ENCODE peak calls at places on chromosomes 13 and 19, in seven cellular contexts. J is psoas muscle; T is aorta; C is left lung; I is body of pancreas; L is CD4-positive, alpha-beta memory T cell; Q is pancreas. K is an unnamed sample.
A peak's percentile ranks its signal among the peaks of the same experiment; 100 is the strongest.

GRCh38 chr13:106418556-106418955 is 116.9 kb downstream of the EFNB2 start:
- DNase-seq in J (no peak), T (no peak), C (no peak), I (no peak), L (no peak), Q (no peak), K (no peak)

GRCh38 chr19:30719991-30720329 is 347.8 kb downstream of the ZNF536 start:
- DNase-seq in J (no peak), T (no peak), C (no peak), I (peak; percentile 42), L (no peak), Q (no peak), K (no peak)

GRCh38 chr19:41409288-41409687 is 11.7 kb downstream of the BCKDHA start:
- DNase-seq in J (no peak), T (no peak), C (peak; percentile 69), I (peak; percentile 86), L (no peak), Q (no peak), K (no peak)

GRCh38 chr19:35154535-35155406 is at the start of gene FXYD5:
- DNase-seq in J (peak; percentile 74), T (peak; percentile 85), C (peak; percentile 83), I (peak; percentile 55), L (peak; percentile 84), Q (peak; percentile 81), K (peak; percentile 50)

GRCh38 chr13:46648166-46648607 is 95.2 kb downstream of the LRCH1 start:
- DNase-seq in J (no peak), T (no peak), C (no peak), I (peak; percentile 72), L (no peak), Q (no peak), K (no peak)

GRCh38 chr19:51339687-51340656 is 2.0 kb downstream of the VSIG10L start:
- DNase-seq in J (peak; percentile 98), T (peak; percentile 100), C (peak; percentile 99), I (peak; percentile 98), L (peak; percentile 93), Q (peak; percentile 98), K (peak; percentile 93)

GRCh38 chr19:4969292-4969771 is 419 bp downstream of the KDM4B start:
- DNase-seq in J (no peak), T (no peak), C (no peak), I (no peak), L (no peak), Q (no peak), K (no peak)

GRCh38 chr19:13299838-13300237 is 149.6 kb downstream of the IER2 start:
- DNase-seq in J (no peak), T (no peak), C (no peak), I (no peak), L (no peak), Q (no peak), K (no peak)

GRCh38 chr19:31177230-31177629 is 172.0 kb downstream of the TSHZ3 start:
- DNase-seq in J (no peak), T (no peak), C (no peak), I (no peak), L (no peak), Q (no peak), K (no peak)

GRCh38 chr13:18993884-18994660 is 187.6 kb downstream of the TUBA3C start:
- DNase-seq in J (peak; percentile 15), T (no peak), C (no peak), I (peak; percentile 81), L (no peak), Q (peak; percentile 79), K (no peak)
- H3K9me3 ChIP-seq in J (no peaks in the 10 kb centered on the region), T (peaks cover 8% of the 10 kb centered on the region), C (peaks cover 51% of the 10 kb centered on the region), I (no peaks in the 10 kb centered on the region), L (no peaks in the 10 kb centered on the region), Q (no peaks in the 10 kb centered on the region), K (no peaks in the 10 kb centered on the region)

GRCh38 chr19:2834294-2834871 is 6.9 kb upstream of the ZNF555 start:
- DNase-seq in J (no peak), T (no peak), C (no peak), I (no peak), L (no peak), Q (no peak), K (no peak)
- H3K9me3 ChIP-seq in J (peaks cover 67% of the 10 kb centered on the region), T (peaks cover 22% of the 10 kb centered on the region), C (peaks cover 94% of the 10 kb centered on the region), I (peaks cover 7% of the 10 kb centered on the region), L (peaks cover 5% of the 10 kb centered on the region), Q (no peaks in the 10 kb centered on the region), K (peaks cover 25% of the 10 kb centered on the region)

DNA sequence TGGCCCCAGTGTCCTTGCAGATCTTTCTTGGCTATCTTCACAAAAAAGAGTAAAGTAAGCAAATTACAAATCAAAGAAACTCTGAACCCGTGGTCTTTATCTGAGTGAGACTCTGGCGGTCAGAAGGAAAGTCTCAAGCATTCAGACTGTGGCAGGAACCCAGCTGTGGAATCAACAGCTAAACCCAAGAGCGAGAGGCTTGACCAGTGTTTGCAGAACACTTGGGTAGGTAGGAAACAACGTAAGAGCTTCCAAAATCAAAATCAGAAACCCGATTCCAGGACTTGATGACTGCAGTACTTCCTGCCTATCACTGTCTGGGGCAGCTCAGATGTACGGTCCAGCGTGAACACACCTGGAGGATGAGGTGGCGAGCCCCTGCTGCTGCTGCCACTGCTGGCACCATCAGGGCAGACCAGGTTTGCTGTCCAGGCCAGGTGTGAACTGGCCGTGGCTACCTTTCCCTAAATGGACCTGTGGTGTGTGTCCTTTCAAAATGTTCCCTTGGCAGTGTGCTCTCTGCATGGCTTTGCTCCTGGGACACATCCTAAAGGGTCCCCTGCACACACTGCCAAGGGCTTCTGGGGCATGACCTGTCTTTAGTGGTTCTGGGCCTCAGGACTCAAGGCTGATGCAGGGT is 9.5 kb downstream of the TUBA3C start:
- DNase-seq in J (no peak), T (no peak), C (no peak), I (no peak), L (no peak), Q (no peak), K (no peak)
- H3K9me3 ChIP-seq in J (no peaks in the 10 kb centered on the region), T (peaks cover 1% of the 10 kb centered on the region), C (peaks cover 14% of the 10 kb centered on the region), I (no peaks in the 10 kb centered on the region), L (no peaks in the 10 kb centered on the region), Q (no peaks in the 10 kb centered on the region), K (no peaks in the 10 kb centered on the region)

DNA sequence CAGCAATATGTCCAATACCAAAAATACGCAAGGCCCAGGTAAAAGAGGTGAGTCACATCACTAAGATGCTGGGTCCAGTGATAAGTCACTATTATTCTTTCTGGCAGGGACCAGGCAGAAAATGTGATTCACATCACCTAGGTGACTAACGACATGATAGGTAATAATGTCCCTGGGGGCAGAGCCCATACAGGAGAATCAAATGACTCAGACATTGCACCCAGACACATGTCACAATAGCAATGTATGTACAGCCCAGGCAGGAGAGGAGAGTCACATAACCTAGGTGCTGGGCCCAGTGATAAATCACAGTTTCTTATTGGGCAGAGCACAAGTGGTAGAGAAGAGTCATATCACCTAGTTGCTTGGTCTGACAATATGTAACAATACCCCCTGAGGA is 28.9 kb upstream of the ZNF729 start:
- DNase-seq in J (no peak), T (no peak), C (no peak), I (no peak), L (no peak), Q (no peak), K (no peak)
- H3K9me3 ChIP-seq in J (peaks cover 4% of the 10 kb centered on the region), T (no peaks in the 10 kb centered on the region), C (peaks cover 70% of the 10 kb centered on the region), I (no peaks in the 10 kb centered on the region), L (no peaks in the 10 kb centered on the region), Q (no peaks in the 10 kb centered on the region), K (no peaks in the 10 kb centered on the region)

GRCh38 chr19:27660428-27660827 is 1552.5 kb downstream of the UQCRFS1 start:
- DNase-seq in J (no peak), T (no peak), C (no peak), I (no peak), L (no peak), Q (no peak), K (no peak)
- H3K9me3 ChIP-seq in J (peaks cover 21% of the 10 kb centered on the region), T (peaks cover 8% of the 10 kb centered on the region), C (peaks cover 90% of the 10 kb centered on the region), I (no peaks in the 10 kb centered on the region), L (no peaks in the 10 kb centered on the region), Q (no peaks in the 10 kb centered on the region), K (peaks cover 5% of the 10 kb centered on the region)

GRCh38 chr19:1260749-1261511 is 8.2 kb upstream of the CIRBP start:
- DNase-seq in J (peak; percentile 96), T (peak; percentile 98), C (peak; percentile 97), I (peak; percentile 97), L (peak; percentile 96), Q (peak; percentile 99), K (peak; percentile 98)
- H3K9me3 ChIP-seq in J (no peaks in the 10 kb centered on the region), T (no peaks in the 10 kb centered on the region), C (no peaks in the 10 kb centered on the region), I (no peaks in the 10 kb centered on the region), L (no peaks in the 10 kb centered on the region), Q (no peaks in the 10 kb centered on the region), K (no peaks in the 10 kb centered on the region)

DNA sequence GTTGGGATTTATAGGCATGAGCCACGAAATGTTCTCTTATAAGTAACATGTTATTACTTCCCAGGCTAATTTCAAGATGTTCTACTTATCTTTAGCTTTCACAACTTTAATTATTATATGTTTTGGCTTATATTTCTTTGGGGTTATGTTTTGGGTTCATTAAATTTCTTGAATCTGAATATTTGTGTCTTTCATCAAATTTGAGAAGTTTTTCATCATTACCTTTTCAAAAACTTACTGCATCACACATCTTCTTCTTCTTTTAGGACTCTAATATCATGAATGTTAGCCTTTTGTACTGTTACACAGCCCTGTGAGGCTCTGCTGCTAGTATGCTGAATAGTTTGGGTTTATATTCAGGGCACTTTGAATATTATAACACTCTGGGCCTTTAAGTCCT is 9.7 kb upstream of the ZNF266 start:
- DNase-seq in J (no peak), T (no peak), C (no peak), I (no peak), L (no peak), Q (no peak), K (no peak)
- H3K9me3 ChIP-seq in J (peaks cover 49% of the 10 kb centered on the region), T (peaks cover 14% of the 10 kb centered on the region), C (peaks cover 96% of the 10 kb centered on the region), I (no peaks in the 10 kb centered on the region), L (no peaks in the 10 kb centered on the region), Q (no peaks in the 10 kb centered on the region), K (peaks cover 17% of the 10 kb centered on the region)

GRCh38 chr19:58248886-58249285 is 20.2 kb downstream of the ZNF544 start:
- DNase-seq in J (no peak), T (no peak), C (no peak), I (no peak), L (no peak), Q (no peak), K (no peak)

GRCh38 chr19:58243351-58243750 is 14.6 kb downstream of the ZNF544 start:
- DNase-seq in J (no peak), T (no peak), C (no peak), I (no peak), L (no peak), Q (no peak), K (no peak)
- H3K9me3 ChIP-seq in J (peaks cover 81% of the 10 kb centered on the region), T (peaks cover 57% of the 10 kb centered on the region), C (peaks cover 100% of the 10 kb centered on the region), I (peaks cover 7% of the 10 kb centered on the region), L (peaks cover 4% of the 10 kb centered on the region), Q (no peaks in the 10 kb centered on the region), K (peaks cover 19% of the 10 kb centered on the region)

DNA sequence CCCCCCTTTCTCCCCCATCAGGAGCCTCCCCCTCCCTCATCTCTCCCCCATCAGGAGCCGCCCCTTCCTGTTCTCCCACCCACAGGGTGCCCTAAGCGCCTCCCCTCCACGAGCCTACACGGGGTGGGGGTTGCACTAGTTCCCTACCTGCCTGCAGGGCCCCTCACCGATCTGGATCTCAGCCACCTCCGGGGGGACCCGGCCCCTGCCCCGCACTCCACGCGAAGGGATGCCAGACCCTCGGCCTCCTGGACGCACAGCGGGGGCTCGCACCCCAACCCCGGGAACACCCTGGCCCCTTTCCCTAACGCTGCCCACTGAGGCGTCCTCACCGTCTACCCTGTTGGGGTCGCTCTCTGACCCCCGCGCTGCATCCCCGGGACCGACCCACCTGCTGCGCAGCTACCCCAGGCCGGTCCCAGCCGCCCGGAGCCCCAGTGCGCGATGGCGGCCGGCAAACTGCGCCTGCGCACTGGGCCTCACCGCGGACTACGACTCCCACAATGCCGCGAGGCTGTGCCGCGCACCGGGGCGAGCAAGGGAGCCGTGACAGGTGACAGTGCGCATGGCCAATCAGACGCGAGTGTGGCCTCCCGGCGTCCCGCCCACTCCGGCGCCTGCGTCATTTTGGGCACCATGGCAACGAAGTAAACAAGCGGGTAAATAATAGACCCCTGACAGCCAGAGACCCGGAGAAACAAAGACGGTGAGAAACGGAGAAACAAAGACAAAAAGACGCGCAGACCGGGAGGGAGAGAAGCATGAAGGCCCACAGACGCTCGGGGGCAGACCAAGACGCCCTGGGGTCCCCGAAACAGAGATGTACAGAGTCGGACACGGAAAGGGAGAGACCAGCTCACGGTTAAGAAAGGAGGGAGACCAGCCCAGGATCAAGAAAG is at the start of gene ZSCAN18:
- DNase-seq in J (peak; percentile 98), T (peak; percentile 99), C (peak; percentile 97), I (peak; percentile 98), L (peak; percentile 98), Q (peak; percentile 100), K (peak; percentile 95)
- H3K9me3 ChIP-seq in J (peaks cover 49% of the 10 kb centered on the region), T (no peaks in the 10 kb centered on the region), C (peaks cover 73% of the 10 kb centered on the region), I (no peaks in the 10 kb centered on the region), L (no peaks in the 10 kb centered on the region), Q (no peaks in the 10 kb centered on the region), K (peaks cover 15% of the 10 kb centered on the region)